ENCODE peak calls at places on chromosomes 11 and 22, in four cellular contexts. J is fibroblast of pulmonary artery, I is mammary epithelial cell, G is cardiac fibroblast. E is an unnamed sample.

GRCh38 chr11:134662629-134663360 is 250.8 kb upstream of the B3GAT1 start:
- DNase-seq in J (no peak), I (no peak), G (no peak), E (no peak)

GRCh38 chr22:37229805-37230672 is 14.0 kb downstream of the RAC2 start:
- DNase-seq in I (peak; percentile 55), J (no peak), G (peak; percentile 34), E (peak; percentile 32)

GRCh38 chr11:19660076-19660475 is 52.6 kb upstream of the NAV2 start:
- DNase-seq in I (peak; percentile 98), G (no peak), J (peak; percentile 39), E (peak; percentile 38)

GRCh38 chr22:43268261-43268660 is 74.9 kb downstream of the SCUBE1 start:
- DNase-seq in G (no peak), I (no peak), J (no peak), E (no peak)

GRCh38 chr22:37747090-37747714 is 50.4 kb downstream of the TRIOBP start:
- DNase-seq in G (peak; percentile 54), J (peak; percentile 44), I (peak; percentile 56), E (peak; percentile 70)

GRCh38 chr11:114180301-114181055 is 115.7 kb upstream of the NNMT start:
- DNase-seq in I (no peak), J (peak; percentile 45), G (no peak), E (peak; percentile 67)

GRCh38 chr11:60530454-60530853 is 15.3 kb downstream of the MS4A13 start:
- DNase-seq in G (no peak), J (no peak), I (no peak), E (no peak)

GRCh38 chr11:18310800-18311340 is 11.1 kb downstream of the HPS5 start:
- DNase-seq in J (no peak), G (no peak), I (peak; percentile 95), E (no peak)

DNA sequence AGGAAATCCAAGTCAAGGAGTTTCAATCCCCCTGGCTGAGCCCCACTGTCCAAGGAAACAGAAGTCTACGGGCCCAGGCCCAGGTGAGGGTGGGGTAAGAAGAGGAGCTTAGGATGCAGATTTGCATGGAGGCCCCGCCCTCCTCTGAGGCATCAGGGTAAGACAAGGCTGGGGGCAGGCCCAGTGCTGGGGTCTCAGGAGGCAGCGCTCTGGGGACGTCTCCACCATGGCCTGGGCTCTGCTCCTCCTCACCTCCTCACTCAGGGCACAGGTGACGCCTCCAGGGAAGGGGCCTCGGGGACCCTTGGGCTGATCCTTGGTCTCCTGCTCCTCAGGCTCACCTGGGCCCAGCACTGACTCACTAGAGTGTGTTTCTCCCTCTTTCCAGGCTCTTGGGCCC is 31.3 kb upstream of the IGLL5 start:
- DNase-seq in G (no peak), I (no peak), J (no peak), E (no peak)
- H3K4me3 ChIP-seq in G (no peak overlapping the region), I (no peak overlapping the region), J (no peak overlapping the region), E (no peak overlapping the region)

GRCh38 chr22:30607939-30608338 is 965 bp downstream of the TCN2 start:
- DNase-seq in J (no peak), G (no peak), I (no peak), E (no peak)

GRCh38 chr22:30605449-30606110 is 1.4 kb upstream of the TCN2 start:
- DNase-seq in J (peak; percentile 59), I (peak; percentile 11), G (peak; percentile 63), E (peak; percentile 45)

GRCh38 chr22:30604723-30605122 is 2.3 kb upstream of the TCN2 start:
- DNase-seq in G (no peak), J (no peak), I (no peak), E (no peak)

GRCh38 chr22:30607300-30607930 is 441 bp downstream of the TCN2 start:
- DNase-seq in G (no peak), I (no peak), J (no peak), E (no peak)

GRCh38 chr22:30606455-30607299 is at the start of gene TCN2:
- DNase-seq in G (peak; percentile 84), I (peak; percentile 64), J (peak; percentile 89), E (peak; percentile 86)
- TF ChIP-seq CTCF in G (no peak), I (no peak), J (no peak), E (no peak)

GRCh38 chr11:100815787-100816330 is 128.8 kb downstream of the ARHGAP42 start:
- DNase-seq in G (no peak), I (no peak), J (no peak), E (no peak)

GRCh38 chr11:100810146-100810545 is 123.1 kb downstream of the ARHGAP42 start:
- DNase-seq in G (no peak), J (no peak), I (peak; percentile 70), E (peak; percentile 71)

GRCh38 chr11:100808904-100809491 is 121.9 kb downstream of the ARHGAP42 start:
- DNase-seq in J (peak; percentile 86), I (peak; percentile 37), G (peak; percentile 75), E (peak; percentile 92)

GRCh38 chr11:100810666-100811065 is 123.6 kb downstream of the ARHGAP42 start:
- DNase-seq in I (no peak), J (no peak), G (no peak), E (no peak)

DNA sequence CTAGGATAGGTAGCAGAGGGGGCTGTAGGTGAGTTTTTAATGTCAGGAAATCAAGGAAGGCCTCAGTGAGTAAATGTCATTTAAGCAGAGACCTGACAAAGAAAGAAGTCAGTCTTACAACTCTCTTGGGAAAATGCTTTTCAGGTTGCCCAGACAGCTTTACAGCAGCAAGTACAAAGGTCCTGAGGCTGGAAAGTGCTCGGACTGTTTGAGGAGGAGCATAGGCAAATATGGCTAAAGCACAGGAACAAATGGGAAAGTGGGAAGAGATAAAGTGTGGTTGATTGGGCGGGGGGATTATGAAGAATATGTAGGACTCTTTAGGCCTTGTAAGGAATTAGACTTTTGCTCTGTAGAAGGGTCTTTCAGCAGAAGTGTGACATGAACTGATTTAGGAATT is 125.4 kb downstream of the ARHGAP42 start:
- DNase-seq in I (no peak), G (no peak), J (no peak), E (no peak)
- H3K4me3 ChIP-seq in I (no peak overlapping the region), G (no peak overlapping the region), J (no peak overlapping the region), E (no peak overlapping the region)

GRCh38 chr22:25366408-25366807 is 147.0 kb downstream of the CRYBB2 start:
- DNase-seq in I (no peak), G (no peak), J (no peak), E (no peak)
- TF ChIP-seq CTCF in I (no peak), G (no peak), J (no peak), E (no peak)

GRCh38 chr11:78022397-78023396 is at the start of gene KCTD14:
- DNase-seq in I (peak; percentile 37), J (no peak), G (peak; percentile 30), E (no peak)
- H3K4me3 ChIP-seq in I (peak within 1 kb of the TSS; percentile 73), J (peak within 1 kb of the TSS; percentile 52), G (peak within 1 kb of the TSS; percentile 44), E (peak within 1 kb of the TSS; percentile 58)

DNA sequence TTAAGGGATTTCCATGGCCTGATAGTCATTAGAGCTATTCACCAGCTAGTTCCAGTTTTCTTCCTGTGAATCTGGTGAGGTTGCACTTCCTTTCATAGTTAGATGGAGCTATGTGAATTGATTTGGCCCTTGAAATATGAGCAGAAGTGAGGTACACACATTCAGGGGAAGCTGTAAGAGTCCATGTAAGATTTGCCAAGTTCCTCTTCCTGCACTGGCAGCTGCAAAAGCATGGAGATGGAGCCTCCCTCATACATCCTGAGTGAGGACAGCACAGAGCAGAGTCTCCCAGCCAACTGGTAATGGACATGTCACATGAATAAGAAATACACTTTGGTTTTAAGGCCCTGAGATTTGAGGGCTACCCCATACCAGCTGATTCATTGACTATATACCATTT is 111.7 kb downstream of the CD44 start:
- DNase-seq in I (no peak), G (no peak), J (no peak), E (no peak)
- TF ChIP-seq CTCF in I (no peak), G (no peak), J (no peak), E (no peak)

DNA sequence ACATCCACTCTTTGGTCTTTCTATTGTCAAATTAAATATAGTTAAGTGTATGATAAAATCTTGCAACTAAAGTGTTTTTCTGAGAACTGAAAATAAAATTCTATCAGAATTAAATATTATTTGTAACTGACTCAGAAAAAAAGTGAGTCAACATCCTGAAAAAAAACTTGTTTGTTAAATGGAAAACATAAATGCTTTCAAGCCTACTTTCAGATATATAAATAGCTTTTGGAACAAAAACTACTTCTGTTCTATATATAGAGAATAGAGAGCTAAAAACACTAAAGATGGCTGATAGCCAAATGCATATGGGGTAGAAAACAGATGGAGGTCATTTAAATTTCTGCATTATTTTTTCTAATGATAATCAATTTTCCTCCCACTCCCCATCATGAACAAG is 61.8 kb downstream of the PIK3C2A start:
- DNase-seq in I (no peak), J (peak; percentile 17), G (no peak), E (no peak)
- H3K4me3 ChIP-seq in I (no peak overlapping the region), J (no peak overlapping the region), G (no peak overlapping the region), E (no peak overlapping the region)

GRCh38 chr22:17744430-17744829 is 29.8 kb downstream of the BID start:
- DNase-seq in I (no peak), G (no peak), J (no peak), E (no peak)

GRCh38 chr22:17746916-17747315 is 27.4 kb downstream of the BID start:
- DNase-seq in G (no peak), I (no peak), J (no peak), E (no peak)

GRCh38 chr22:17742528-17742902 is 31.8 kb downstream of the BID start:
- DNase-seq in G (peak; percentile 79), J (peak; percentile 74), I (peak; percentile 51), E (peak; percentile 69)

GRCh38 chr22:17741866-17742527 is 32.3 kb downstream of the BID start:
- DNase-seq in J (no peak), G (no peak), I (no peak), E (no peak)

DNA sequence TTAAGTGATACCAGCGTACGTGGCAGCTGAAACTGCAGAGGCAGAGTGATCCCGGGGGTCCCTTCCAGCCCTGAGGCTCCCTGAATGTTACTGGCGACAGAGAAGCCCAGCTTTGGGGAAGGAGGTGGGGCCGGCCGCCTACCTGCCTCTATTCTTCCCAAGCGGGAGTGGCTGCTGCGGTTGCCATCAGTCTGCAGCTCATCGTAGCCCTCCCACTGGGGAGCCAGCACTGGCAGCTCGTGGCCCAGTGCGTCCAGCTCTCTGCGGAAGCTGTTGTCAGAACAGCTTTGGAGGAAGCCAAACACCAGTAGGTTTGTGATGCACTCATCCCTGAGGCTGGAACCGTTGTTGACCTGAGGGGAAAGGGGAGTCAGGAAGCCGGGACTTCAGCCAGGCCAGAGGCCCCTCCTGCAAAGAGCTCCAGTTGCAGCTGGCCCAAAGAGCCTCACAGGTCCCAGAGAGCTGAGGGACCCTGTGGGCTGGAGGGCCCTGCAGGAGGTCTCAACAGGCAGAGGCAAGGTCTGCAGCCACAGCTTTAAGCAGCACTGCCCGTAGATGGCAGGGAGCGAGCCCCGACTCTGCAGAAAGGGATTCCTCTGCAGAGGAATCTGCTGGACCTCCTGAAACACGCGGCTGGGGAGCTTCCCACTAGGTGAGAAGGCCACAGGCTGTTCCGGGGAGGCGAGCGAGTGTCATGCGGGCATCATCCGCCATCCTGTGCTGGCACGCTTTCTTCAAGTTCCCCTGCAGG is 30.4 kb downstream of the BID start:
- DNase-seq in I (no peak), J (no peak), G (no peak), E (no peak)
- TF ChIP-seq CTCF in I (no peak), J (no peak), G (no peak), E (no peak)

DNA sequence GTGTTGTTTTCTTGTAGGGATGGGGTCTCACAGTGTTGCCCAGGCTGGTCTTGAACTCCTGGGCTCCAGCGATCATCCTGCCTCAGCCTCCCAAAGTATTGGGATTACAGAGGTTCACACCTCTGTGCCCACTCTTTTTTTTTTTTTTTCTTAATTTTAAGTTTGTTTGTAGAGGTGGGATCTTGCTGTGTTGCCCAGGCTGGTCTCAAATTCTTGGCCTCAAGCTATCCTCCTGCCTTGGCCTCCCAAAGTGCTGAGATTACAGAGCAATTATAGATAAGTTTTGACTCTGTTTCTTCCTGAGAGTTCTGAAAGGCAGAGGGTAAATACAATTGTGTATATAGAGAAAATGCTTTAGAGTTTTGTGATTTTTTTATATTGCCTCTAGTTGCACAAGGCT is 160.4 kb downstream of the TEAD1 start:
- DNase-seq in G (no peak), I (no peak), J (no peak), E (no peak)
- H3K4me3 ChIP-seq in G (no peak overlapping the region), I (no peak overlapping the region), J (no peak overlapping the region), E (no peak overlapping the region)

E was measured in fibroblast of villous mesenchyme.